ENCODE peak calls at places on chromosome 7, in seven cellular contexts. W is tibial nerve, D is K562, E is stomach, L is upper lobe of left lung, O is HepG2, X is A549. R is an unnamed sample.

GRCh38 chr7:27260211-27260610 is 17.6 kb downstream of the EVX1 start:
- DNase-seq in W (no peak), D (no peak), E (no peak), L (no peak), O (no peak), X (no peak), R (no peak)

GRCh38 chr7:106425017-106425719 is 140.4 kb upstream of the NAMPT start:
- DNase-seq in W (peak), D (no peak), E (peak), L (peak), O (no peak), X (peak), R (peak)

GRCh38 chr7:110870926-110871325 is 220.0 kb upstream of the LRRN3 start:
- DNase-seq in W (no peak), D (no peak), E (no peak), L (no peak), O (no peak), X (no peak), R (no peak)

GRCh38 chr7:48074231-48074654 is 14.8 kb upstream of the UPP1 start:
- DNase-seq in W (no peak), D (no peak), E (no peak), L (no peak), O (no peak), X (no peak), R (no peak)

GRCh38 chr7:29500719-29501118 is 62.9 kb upstream of the PRR15 start:
- DNase-seq in W (no peak), D (no peak), E (no peak), L (no peak), O (no peak), X (no peak), R (no peak)

GRCh38 chr7:30344513-30344912 is 60.1 kb downstream of the ZNRF2 start:
- DNase-seq in W (no peak), D (no peak), E (no peak), L (no peak), O (no peak), X (no peak), R (no peak)

GRCh38 chr7:22782616-22783232 is 39.9 kb downstream of the TOMM7 start:
- DNase-seq in W (peak), D (peak), E (peak), L (peak), O (peak), X (peak), R (peak)

GRCh38 chr7:142111509-142111908 is at the start of gene MGAM2:
- DNase-seq in W (no peak), D (no peak), E (no peak), L (no peak), O (no peak), X (no peak), R (no peak)

GRCh38 chr7:142614116-142614515 is 135.2 kb upstream of the PRSS1 start:
- DNase-seq in W (no peak), D (no peak), E (no peak), L (no peak), O (no peak), X (no peak), R (no peak)

GRCh38 chr7:134068670-134069069 is 58.5 kb upstream of the LRGUK start:
- DNase-seq in W (no peak), D (no peak), E (no peak), L (no peak), O (no peak), X (no peak), R (no peak)

GRCh38 chr7:55048221-55048859 is 29.5 kb downstream of the EGFR start:
- DNase-seq in W (peak), D (no peak), E (peak), L (peak), O (peak), X (no peak), R (no peak)

GRCh38 chr7:137619181-137619580 is 227.6 kb downstream of the DGKI start:
- DNase-seq in W (no peak), D (no peak), E (no peak), L (no peak), O (no peak), X (no peak), R (no peak)

GRCh38 chr7:27189560-27190283 is 4.7 kb upstream of the HOXA11 start:
- DNase-seq in W (no peak), D (no peak), E (peak), L (no peak), O (no peak), X (no peak), R (no peak)

GRCh38 chr7:45657136-45657889 is 83.1 kb downstream of the ADCY1 start:
- DNase-seq in W (no peak), D (no peak), E (peak), L (no peak), O (no peak), X (no peak), R (no peak)
- TF ChIP-seq EP300 in W (no peak), D (no peak), E (no peak), L (no peak), O (no peak), X (no peak), R (no peak)

GRCh38 chr7:1810961-1811849 is 141.1 kb downstream of the ELFN1 start:
- DNase-seq in W (no peak), D (no peak), E (no peak), L (no peak), O (no peak), X (no peak), R (peak)
- TF ChIP-seq POLR2A in W (no peak), D (no peak), E (no peak), L (no peak), O (no peak), X (no peak), R (no peak)

GRCh38 chr7:139829654-139830130 is 628 bp downstream of the TBXAS1 start:
- DNase-seq in W (no peak), D (no peak), E (no peak), L (no peak), O (no peak), X (no peak), R (no peak)

GRCh38 chr7:139828880-139829653 is at the start of gene TBXAS1:
- DNase-seq in W (peak), D (no peak), E (peak), L (peak), O (no peak), X (peak), R (no peak)

GRCh38 chr7:139830292-139830691 is 1.2 kb downstream of the TBXAS1 start:
- DNase-seq in W (no peak), D (no peak), E (no peak), L (no peak), O (no peak), X (no peak), R (no peak)

GRCh38 chr7:139827042-139827441 is 2.0 kb upstream of the TBXAS1 start:
- DNase-seq in W (no peak), D (no peak), E (no peak), L (no peak), O (no peak), X (no peak), R (no peak)

DNA sequence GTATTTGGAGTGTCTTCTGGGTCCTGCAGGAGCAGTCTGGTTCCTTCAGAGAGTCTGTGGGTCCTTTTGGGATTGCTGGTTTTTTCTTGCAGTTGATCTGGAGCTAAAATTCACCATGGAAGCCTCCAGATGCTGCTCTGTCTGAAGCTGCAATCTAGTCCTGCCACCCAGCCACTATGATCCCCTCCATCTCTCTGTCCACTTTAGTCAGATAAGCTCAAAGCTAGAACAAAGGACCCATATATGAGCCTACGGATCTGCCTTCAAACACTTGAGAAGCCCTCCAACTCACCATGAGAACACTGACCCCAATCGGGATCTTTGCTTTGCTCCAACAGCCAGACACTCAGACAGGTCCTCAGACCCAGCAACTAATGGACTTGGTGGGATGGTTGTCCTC is 618 bp upstream of the TBXAS1 start:
- DNase-seq in W (no peak), D (no peak), E (no peak), L (no peak), O (no peak), X (no peak), R (no peak)
- H3K4me3 ChIP-seq in W (no peak), D (no peak), E (no peak), L (no peak), O (no peak), X (no peak), R (no peak)

DNA sequence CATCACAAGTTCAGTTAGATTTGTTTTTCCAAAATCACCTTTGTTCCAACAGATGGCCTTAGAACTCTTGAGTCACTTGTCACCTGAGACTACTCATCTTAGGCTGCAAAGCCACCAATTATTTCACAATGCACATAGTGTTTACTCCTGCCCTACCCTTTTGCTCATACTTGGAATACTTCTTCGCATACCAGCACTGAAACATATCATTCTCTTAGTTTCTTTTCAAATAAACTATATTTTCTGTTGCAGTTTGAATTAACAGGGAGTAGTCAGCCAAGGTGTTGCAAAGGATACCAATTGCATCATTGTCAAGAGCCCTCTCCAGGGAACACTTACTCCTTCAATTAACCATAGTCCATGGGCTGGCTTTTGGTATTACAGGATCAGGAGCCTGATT is 71.0 kb downstream of the CASD1 start:
- DNase-seq in W (no peak), D (no peak), E (no peak), L (peak), O (peak), X (peak), R (no peak)
- TF ChIP-seq EP300 in W (peak), D (no peak), E (no peak), L (peak), O (peak), X (peak), R (no peak)

R was measured in sigmoid colon.